ENCODE peak calls at places on chromosomes 12 and 14, in six cellular contexts. One of them, this sample, is unnamed.

GRCh38 chr12:44848771-44849085 is 27.4 kb downstream of the NELL2 start:
- DNase-seq in A549: no peak
- DNase-seq in Peyer's patch: no peak
- DNase-seq in uterus: no peak
- DNase-seq in tibial nerve: no peak
- DNase-seq in transverse colon: no peak
- DNase-seq in this sample: no peak

GRCh38 chr14:103540816-103541493 is 12.0 kb downstream of the TRMT61A start:
- DNase-seq in A549: no peak
- DNase-seq in Peyer's patch: no peak
- DNase-seq in uterus: no peak
- DNase-seq in tibial nerve: no peak
- DNase-seq in transverse colon: no peak
- DNase-seq in this sample: no peak

GRCh38 chr12:9607816-9608215 is at the start of gene KLRB1:
- DNase-seq in A549: no peak
- DNase-seq in Peyer's patch: no peak
- DNase-seq in uterus: no peak
- DNase-seq in tibial nerve: no peak
- DNase-seq in transverse colon: no peak
- DNase-seq in this sample: no peak

GRCh38 chr12:106258226-106258625 is 10.4 kb upstream of the CKAP4 start:
- DNase-seq in A549: no peak
- DNase-seq in Peyer's patch: no peak
- DNase-seq in uterus: no peak
- DNase-seq in tibial nerve: no peak
- DNase-seq in transverse colon: no peak
- DNase-seq in this sample: no peak

GRCh38 chr12:34301251-34302130 is 279.2 kb downstream of the ALG10 start:
- DNase-seq in A549: no peak
- DNase-seq in Peyer's patch: no peak
- DNase-seq in uterus: no peak
- DNase-seq in tibial nerve: no peak
- DNase-seq in transverse colon: no peak
- DNase-seq in this sample: no peak

GRCh38 chr12:15152864-15153263 is 68.4 kb downstream of the RERG start:
- DNase-seq in A549: peak; percentile 48
- DNase-seq in Peyer's patch: no peak
- DNase-seq in uterus: no peak
- DNase-seq in tibial nerve: no peak
- DNase-seq in transverse colon: no peak
- DNase-seq in this sample: no peak

GRCh38 chr12:61097991-61098580 is 1162.1 kb upstream of the USP15 start:
- DNase-seq in A549: no peak
- DNase-seq in Peyer's patch: no peak
- DNase-seq in uterus: no peak
- DNase-seq in tibial nerve: no peak
- DNase-seq in transverse colon: no peak
- DNase-seq in this sample: no peak

GRCh38 chr12:125218952-125219351 is 153.7 kb downstream of the AACS start:
- DNase-seq in A549: no peak
- DNase-seq in Peyer's patch: no peak
- DNase-seq in uterus: no peak
- DNase-seq in tibial nerve: no peak
- DNase-seq in transverse colon: no peak
- DNase-seq in this sample: no peak

GRCh38 chr12:123966596-123966995 is 6.0 kb downstream of the CCDC92 start:
- DNase-seq in A549: no peak
- DNase-seq in Peyer's patch: no peak
- DNase-seq in uterus: no peak
- DNase-seq in tibial nerve: no peak
- DNase-seq in transverse colon: no peak
- DNase-seq in this sample: no peak

GRCh38 chr12:100138048-100138907 is 4.4 kb downstream of the BLTP3B start:
- DNase-seq in A549: peak; percentile 45
- DNase-seq in Peyer's patch: no peak
- DNase-seq in uterus: no peak
- DNase-seq in tibial nerve: no peak
- DNase-seq in transverse colon: no peak
- DNase-seq in this sample: no peak

GRCh38 chr14:99247091-99247729 is 24.8 kb downstream of the BCL11B start:
- DNase-seq in A549: no peak
- DNase-seq in Peyer's patch: no peak
- DNase-seq in uterus: no peak
- DNase-seq in tibial nerve: no peak
- DNase-seq in transverse colon: no peak
- DNase-seq in this sample: no peak

GRCh38 chr12:112919131-112919530 is 12.4 kb downstream of the OAS1 start:
- DNase-seq in A549: no peak
- DNase-seq in Peyer's patch: no peak
- DNase-seq in uterus: no peak
- DNase-seq in tibial nerve: no peak
- DNase-seq in transverse colon: no peak
- DNase-seq in this sample: no peak

GRCh38 chr14:49919825-49920224 is 26.9 kb downstream of the ARF6 start:
- DNase-seq in A549: no peak
- DNase-seq in Peyer's patch: peak; percentile 7
- DNase-seq in uterus: no peak
- DNase-seq in tibial nerve: no peak
- DNase-seq in transverse colon: no peak
- DNase-seq in this sample: no peak

GRCh38 chr12:119838781-119839180 is 38.3 kb downstream of the CIT start:
- DNase-seq in A549: no peak
- DNase-seq in Peyer's patch: no peak
- DNase-seq in uterus: no peak
- DNase-seq in tibial nerve: no peak
- DNase-seq in transverse colon: no peak
- DNase-seq in this sample: no peak

GRCh38 chr12:113261847-113262470 is 40.7 kb downstream of the TPCN1 start:
- DNase-seq in A549: no peak
- DNase-seq in Peyer's patch: no peak
- DNase-seq in uterus: no peak
- DNase-seq in tibial nerve: no peak
- DNase-seq in transverse colon: no peak
- DNase-seq in this sample: no peak

GRCh38 chr14:58663494-58664111 is 25.8 kb downstream of the DACT1 start:
- DNase-seq in A549: no peak
- DNase-seq in Peyer's patch: no peak
- DNase-seq in uterus: no peak
- DNase-seq in tibial nerve: no peak
- DNase-seq in transverse colon: peak; percentile 21
- DNase-seq in this sample: no peak

GRCh38 chr12:292186-292585 is 29.6 kb upstream of the SLC6A13 start:
- DNase-seq in A549: no peak
- DNase-seq in Peyer's patch: no peak
- DNase-seq in uterus: no peak
- DNase-seq in tibial nerve: no peak
- DNase-seq in transverse colon: no peak
- DNase-seq in this sample: no peak

DNA sequence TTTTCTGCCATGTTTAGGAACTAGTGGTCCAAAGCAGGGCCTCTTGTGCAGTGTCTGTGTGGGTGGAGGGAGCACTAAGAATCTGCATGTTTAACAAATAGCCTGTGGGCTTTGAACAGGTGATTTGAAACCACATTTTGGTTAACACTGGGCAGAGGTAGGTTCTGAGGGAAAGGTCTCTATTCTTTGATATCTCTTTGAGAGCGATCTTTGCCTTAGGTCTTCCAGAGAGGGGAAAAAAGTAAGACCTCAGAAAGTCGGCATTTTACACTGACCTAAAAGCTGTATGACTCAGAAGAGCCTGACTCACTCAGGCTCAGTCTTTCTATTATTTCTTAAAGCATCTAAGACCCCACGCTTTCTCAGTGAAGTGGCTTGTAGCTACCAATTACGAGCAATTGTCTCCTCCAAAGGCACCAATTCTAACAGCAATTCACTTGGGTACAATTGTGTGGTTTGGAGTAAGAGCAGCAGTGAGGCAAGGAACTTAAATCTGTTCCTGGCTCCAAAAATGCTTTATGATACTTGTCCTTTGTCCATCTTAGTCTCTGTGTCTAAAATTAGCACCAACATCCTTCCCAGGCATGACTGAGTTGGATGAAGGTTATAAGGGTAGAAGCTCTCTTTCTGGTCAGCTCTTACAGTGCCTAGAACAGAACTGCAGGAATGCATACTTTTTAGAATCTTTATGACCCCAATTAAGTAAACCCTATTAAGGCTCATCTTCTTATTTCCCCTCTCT is 8.8 kb downstream of the EIF2B2 start:
- DNase-seq in A549: no peak
- DNase-seq in Peyer's patch: no peak
- DNase-seq in uterus: no peak
- DNase-seq in tibial nerve: no peak
- DNase-seq in transverse colon: no peak
- DNase-seq in this sample: no peak
- TF ChIP-seq POLR2A in A549: no peak
- TF ChIP-seq POLR2A in Peyer's patch: no peak
- TF ChIP-seq POLR2A in uterus: no peak
- TF ChIP-seq POLR2A in tibial nerve: no peak
- TF ChIP-seq POLR2A in transverse colon: no peak
- TF ChIP-seq POLR2A in this sample: no peak

GRCh38 chr12:122371475-122372045 is 50.9 kb downstream of the CLIP1 start:
- DNase-seq in A549: no peak
- DNase-seq in Peyer's patch: no peak
- DNase-seq in uterus: no peak
- DNase-seq in tibial nerve: no peak
- DNase-seq in transverse colon: no peak
- DNase-seq in this sample: no peak
- TF ChIP-seq POLR2A in A549: no peak
- TF ChIP-seq POLR2A in Peyer's patch: no peak
- TF ChIP-seq POLR2A in uterus: no peak
- TF ChIP-seq POLR2A in tibial nerve: no peak
- TF ChIP-seq POLR2A in transverse colon: no peak
- TF ChIP-seq POLR2A in this sample: no peak

DNA sequence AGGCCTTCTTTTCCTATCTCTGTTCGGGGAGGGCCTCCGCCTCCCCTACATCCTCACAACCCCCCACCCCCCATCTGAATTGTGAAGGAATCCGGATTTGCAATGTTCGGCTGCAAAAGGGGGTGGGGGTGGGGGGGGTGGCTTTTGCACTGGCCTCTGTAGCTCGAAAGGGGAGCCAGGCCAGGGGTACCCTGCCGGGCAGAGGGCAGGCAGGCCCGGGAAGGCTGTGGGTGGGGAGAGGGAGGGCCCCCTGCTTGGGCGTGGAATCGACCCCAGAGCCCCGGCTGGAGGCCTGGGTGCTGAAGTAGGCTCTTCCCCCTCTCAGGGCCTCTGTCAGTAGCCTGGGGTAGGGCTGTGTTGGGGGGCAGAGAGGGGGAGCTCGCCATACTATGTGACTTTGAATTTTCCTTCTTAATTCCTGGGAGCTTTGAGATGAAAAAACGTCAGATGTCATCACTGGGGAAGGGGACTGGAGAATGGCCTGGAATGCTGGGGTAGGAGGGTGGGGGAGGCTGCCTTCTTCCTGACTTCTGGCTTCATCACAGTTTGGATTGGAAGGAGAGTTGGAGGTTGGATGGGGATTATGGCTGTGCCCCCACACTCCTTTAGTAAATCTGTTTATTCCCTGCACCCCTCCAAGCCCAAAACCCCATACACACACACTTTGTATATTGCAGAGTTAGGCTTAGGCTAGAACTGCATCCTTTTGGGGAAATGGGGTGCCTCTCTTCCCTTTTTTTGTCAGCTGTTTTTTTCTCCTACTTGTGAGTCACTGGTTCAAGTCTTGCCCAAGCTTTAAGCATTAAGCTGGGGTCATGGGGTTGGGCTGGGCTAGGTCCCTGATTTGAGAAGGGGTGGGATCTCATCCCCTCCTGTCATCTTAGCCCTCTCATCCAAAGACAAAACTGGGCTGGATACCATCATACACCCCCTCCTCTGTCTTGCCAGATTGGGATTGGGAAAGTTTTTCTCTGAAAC is 1.3 kb downstream of the LRP1 start:
- DNase-seq in A549: no peak
- DNase-seq in Peyer's patch: no peak
- DNase-seq in uterus: peak; percentile 79
- DNase-seq in tibial nerve: no peak
- DNase-seq in transverse colon: peak; percentile 38
- DNase-seq in this sample: no peak
- TF ChIP-seq POLR2A in A549: no peak
- TF ChIP-seq POLR2A in Peyer's patch: no peak
- TF ChIP-seq POLR2A in uterus: no peak
- TF ChIP-seq POLR2A in tibial nerve: no peak
- TF ChIP-seq POLR2A in transverse colon: no peak
- TF ChIP-seq POLR2A in this sample: no peak

DNA sequence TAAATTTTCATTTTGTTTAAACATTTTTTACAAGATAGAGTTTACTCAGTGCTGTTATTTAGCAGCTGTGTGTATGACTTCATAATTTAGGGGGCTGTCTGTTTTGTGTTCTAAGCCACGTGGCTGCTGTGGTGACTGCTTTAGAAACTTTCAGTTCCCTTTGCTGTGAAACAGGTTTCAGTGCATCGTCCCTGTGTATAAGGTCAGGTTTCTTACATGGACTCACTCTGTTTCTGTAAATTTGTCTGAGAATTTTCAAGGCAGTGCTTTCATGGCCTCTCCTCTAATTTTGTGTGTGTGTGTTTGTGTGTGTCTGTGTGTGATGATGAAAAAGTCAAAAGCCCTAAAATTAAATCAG is 32.4 kb downstream of the BICD1 start:
- DNase-seq in A549: no peak
- DNase-seq in Peyer's patch: peak; percentile 79
- DNase-seq in uterus: no peak
- DNase-seq in tibial nerve: no peak
- DNase-seq in transverse colon: peak; percentile 46
- DNase-seq in this sample: no peak
- TF ChIP-seq POLR2A in A549: no peak
- TF ChIP-seq POLR2A in Peyer's patch: no peak
- TF ChIP-seq POLR2A in uterus: no peak
- TF ChIP-seq POLR2A in tibial nerve: no peak
- TF ChIP-seq POLR2A in transverse colon: no peak
- TF ChIP-seq POLR2A in this sample: no peak

GRCh38 chr12:2812290-2813213 is at the start of gene ITFG2:
- DNase-seq in A549: peak; percentile 99
- DNase-seq in Peyer's patch: peak; percentile 99
- DNase-seq in uterus: peak; percentile 99
- DNase-seq in tibial nerve: peak; percentile 97
- DNase-seq in transverse colon: peak; percentile 98
- DNase-seq in this sample: peak; percentile 98
- TF ChIP-seq POLR2A in A549: peak; percentile 96
- TF ChIP-seq POLR2A in Peyer's patch: peak; percentile 93
- TF ChIP-seq POLR2A in uterus: peak; percentile 83
- TF ChIP-seq POLR2A in tibial nerve: peak; percentile 94
- TF ChIP-seq POLR2A in transverse colon: peak; percentile 93
- TF ChIP-seq POLR2A in this sample: peak; percentile 71

GRCh38 chr12:56723889-56724659 is 1.0 kb downstream of the NACA start:
- DNase-seq in A549: peak; percentile 40
- DNase-seq in Peyer's patch: peak; percentile 65
- DNase-seq in uterus: peak; percentile 69
- DNase-seq in tibial nerve: peak; percentile 44
- DNase-seq in transverse colon: peak; percentile 59
- DNase-seq in this sample: peak; percentile 76
- TF ChIP-seq POLR2A in A549: no peak
- TF ChIP-seq POLR2A in Peyer's patch: no peak
- TF ChIP-seq POLR2A in uterus: no peak
- TF ChIP-seq POLR2A in tibial nerve: peak; percentile 11
- TF ChIP-seq POLR2A in transverse colon: peak; percentile 18
- TF ChIP-seq POLR2A in this sample: peak; percentile 47